ENCODE peak calls at places on chromosomes 4 and X, in five cellular contexts. E is left ventricle myocardium inferior; X is CD8-positive, alpha-beta T cell; O is PC-3; J is psoas muscle. G is an unnamed sample. For H3K9me3, the result is how much of the 10 kb centered on the place peaks cover.

GRCh38 chr4:16457944-16458343 is 231.7 kb upstream of the TAPT1 start:
- DNase-seq in X (no peak), O (peak), E (no peak), J (no peak), G (no peak)

GRCh38 chr4:128221556-128221955 is 66.1 kb downstream of the PGRMC2 start:
- DNase-seq in X (no peak), E (no peak), J (no peak), O (no peak), G (no peak)

GRCh38 chrX:154730271-154730883 is 20.5 kb downstream of the GAB3 start:
- DNase-seq in E (peak), O (peak), X (no peak), J (peak), G (no peak)

GRCh38 chr4:136858911-136859310 is 673.4 kb downstream of the PCDH18 start:
- DNase-seq in J (no peak), E (no peak), O (no peak), X (no peak), G (no peak)

GRCh38 chrX:109889289-109890006 is 113.5 kb upstream of the TMEM164 start:
- DNase-seq in X (no peak), J (no peak), E (no peak), O (peak), G (no peak)

GRCh38 chrX:123450217-123450616 is 266.1 kb downstream of the GRIA3 start:
- DNase-seq in E (no peak), J (no peak), X (no peak), O (peak), G (no peak)

GRCh38 chr4:108139089-108139488 is 29.6 kb downstream of the LEF1 start:
- DNase-seq in X (no peak), J (no peak), E (no peak), O (no peak), G (no peak)

GRCh38 chrX:147953976-147954375 is 27.2 kb upstream of the FMR1NB start:
- DNase-seq in E (peak), O (no peak), J (no peak), X (no peak), G (no peak)

GRCh38 chr4:125979868-125980412 is 665.2 kb downstream of the FAT4 start:
- DNase-seq in X (no peak), E (no peak), O (no peak), J (no peak), G (no peak)

GRCh38 chr4:185717018-185717726 is 94.8 kb downstream of the SORBS2 start:
- DNase-seq in X (no peak), J (no peak), E (no peak), O (no peak), G (no peak)

GRCh38 chrX:35919536-35920309 is at the start of gene CFAP47:
- DNase-seq in X (no peak), O (peak), J (no peak), E (no peak), G (no peak)

GRCh38 chr4:27350161-27350560 is 489.5 kb downstream of the STIM2 start:
- DNase-seq in E (no peak), X (no peak), J (no peak), O (peak), G (no peak)

GRCh38 chrX:14899607-14900006 is 26.4 kb downstream of the MOSPD2 start:
- DNase-seq in E (no peak), J (no peak), O (peak), X (no peak), G (no peak)

GRCh38 chr4:114267976-114268375 is 288.5 kb upstream of the ARSJ start:
- DNase-seq in O (no peak), E (no peak), J (no peak), X (no peak), G (no peak)

GRCh38 chr4:156169861-156170260 is 216.2 kb upstream of the CTSO start:
- DNase-seq in J (no peak), O (no peak), E (no peak), X (no peak), G (no peak)

GRCh38 chrX:102847362-102847761 is 89.7 kb upstream of the RAB40AL start:
- DNase-seq in X (no peak), O (peak), J (no peak), E (no peak), G (no peak)

GRCh38 chr4:102722740-102723139 is 38.0 kb downstream of the MANBA start:
- DNase-seq in E (no peak), X (no peak), O (no peak), J (no peak), G (no peak)

GRCh38 chr4:102734591-102735385 is 26.0 kb downstream of the MANBA start:
- DNase-seq in E (no peak), J (no peak), X (no peak), O (peak), G (no peak)

DNA sequence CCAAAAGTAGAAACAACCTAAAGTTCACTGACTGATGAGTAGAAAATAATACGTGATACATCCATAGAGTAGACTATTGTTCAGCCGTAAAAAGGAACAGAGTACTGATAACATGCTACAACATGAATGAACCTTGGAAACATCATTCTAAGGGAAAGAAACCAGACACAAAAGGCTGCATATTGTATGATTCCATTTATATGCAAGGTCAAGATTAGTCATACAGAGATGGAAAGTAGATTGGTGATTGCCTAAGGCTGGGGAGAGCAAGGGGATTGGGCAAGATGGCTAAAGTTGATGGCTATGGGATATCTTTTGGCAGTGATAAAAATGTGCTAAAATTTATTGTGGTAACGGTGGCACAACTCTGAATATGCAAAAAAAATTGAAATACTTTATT is 209.1 kb downstream of the RELL1 start:
- DNase-seq in X (no peak), E (no peak), O (no peak), J (no peak), G (no peak)
- H3K9me3 ChIP-seq in X (under half), E (under half), O (under half), J (under half), G (under half)

DNA sequence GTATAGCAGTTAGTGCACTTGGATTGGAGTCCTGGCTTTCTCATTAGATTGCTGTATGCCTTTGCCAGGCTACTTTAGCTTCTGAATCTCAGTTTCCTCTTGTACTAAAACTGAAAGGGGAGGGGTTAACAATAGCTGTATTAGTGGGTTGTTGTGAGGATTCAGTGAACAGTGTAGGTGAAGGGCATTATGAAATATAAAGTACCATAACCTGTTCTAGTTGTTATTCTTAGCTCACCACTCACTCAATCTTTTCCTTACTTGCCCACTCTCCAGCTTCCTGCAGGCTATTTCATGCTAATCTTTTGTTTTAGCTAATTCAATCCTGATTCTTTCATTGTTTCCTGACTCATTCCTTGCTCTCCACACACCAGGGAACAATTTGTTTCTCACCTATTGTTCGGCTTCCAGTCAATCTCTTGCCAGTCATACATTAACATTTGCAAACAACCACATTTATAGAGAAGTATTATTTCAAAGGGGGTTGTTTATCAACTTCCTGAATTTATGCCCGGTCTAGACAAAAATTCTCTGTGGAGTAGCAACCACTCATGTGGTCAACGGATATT is 50.6 kb upstream of the EDA start:
- DNase-seq in J (no peak), E (no peak), O (no peak), X (no peak), G (no peak)
- H3K9me3 ChIP-seq in J (under half), E (under half), O (under half), X (under half), G (under half)

GRCh38 chrX:149473966-149474365 is 31.1 kb downstream of the IDS start:
- DNase-seq in X (no peak), J (no peak), E (no peak), O (no peak), G (no peak)

GRCh38 chrX:149472620-149473019 is 32.5 kb downstream of the IDS start:
- DNase-seq in X (no peak), E (no peak), J (no peak), O (peak), G (no peak)

GRCh38 chrX:149469406-149469805 is 35.7 kb downstream of the IDS start:
- DNase-seq in J (no peak), E (no peak), O (no peak), X (no peak), G (no peak)

GRCh38 chrX:149473092-149473491 is 32.0 kb downstream of the IDS start:
- DNase-seq in X (no peak), O (no peak), J (no peak), E (no peak), G (no peak)

GRCh38 chrX:149470960-149471359 is 34.1 kb downstream of the IDS start:
- DNase-seq in O (peak), J (peak), E (peak), X (peak), G (peak)
- H3K9me3 ChIP-seq in O (under half), J (under half), E (under half), X (under half), G (under half)

GRCh38 chr4:80498725-80499124 is 163.2 kb downstream of the CFAP299 start:
- DNase-seq in J (no peak), E (no peak), O (no peak), X (no peak), G (no peak)
- H3K9me3 ChIP-seq in J (under half), E (under half), O (under half), X (under half), G (under half)

GRCh38 chrX:66014084-66014483 is 25.8 kb downstream of the VSIG4 start:
- DNase-seq in J (no peak), E (no peak), X (no peak), O (no peak), G (no peak)
- H3K9me3 ChIP-seq in J (under half), E (under half), X (under half), O (under half), G (under half)

GRCh38 chrX:151738751-151739150 is 4.2 kb downstream of the CNGA2 start:
- DNase-seq in O (no peak), X (no peak), E (no peak), J (no peak), G (no peak)
- H3K9me3 ChIP-seq in O (under half), X (under half), E (under half), J (under half), G (under half)

GRCh38 chr4:93908778-93909177 is 80.2 kb downstream of the ATOH1 start:
- DNase-seq in O (no peak), J (no peak), X (no peak), E (no peak), G (no peak)
- H3K9me3 ChIP-seq in O (under half), J (under half), X (under half), E (under half), G (under half)

GRCh38 chrX:47991263-47992092 is 12.3 kb downstream of the ZNF182 start:
- DNase-seq in O (peak), J (no peak), E (no peak), X (no peak), G (no peak)
- H3K9me3 ChIP-seq in O (under half), J (under half), E (under half), X (under half), G (under half)

DNA sequence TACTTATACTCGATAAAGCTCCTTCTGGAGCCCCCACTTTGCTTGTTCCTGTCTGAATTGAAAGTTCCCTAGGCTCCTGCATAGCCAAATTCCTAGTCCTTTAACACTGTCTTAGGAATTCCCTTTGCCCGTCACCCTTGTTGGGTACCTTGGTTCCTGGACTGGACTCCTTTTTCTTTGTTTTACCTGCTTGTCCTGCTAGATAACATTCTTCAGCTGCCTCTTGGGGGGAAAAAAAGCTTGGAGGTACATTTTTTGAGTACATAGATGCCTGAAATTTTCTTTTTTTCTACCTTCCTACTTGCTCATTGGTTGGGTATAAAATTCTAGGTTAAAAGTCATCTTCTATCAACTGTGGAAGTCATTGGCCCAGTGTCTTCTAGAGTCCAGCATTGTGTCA is 154.8 kb upstream of the RAPGEF2 start:
- DNase-seq in E (no peak), J (no peak), X (no peak), O (no peak), G (no peak)
- H3K9me3 ChIP-seq in E (under half), J (under half), X (under half), O (under half), G (under half)

GRCh38 chr4:58063761-58064160 is 953.6 kb upstream of the IGFBP7 start:
- DNase-seq in O (no peak), X (no peak), J (no peak), E (no peak), G (no peak)
- H3K9me3 ChIP-seq in O (under half), X (under half), J (under half), E (under half), G (under half)